ENCODE peak calls at places on chromosome 7, in nine cellular contexts. D is HuH-7.5; C is activated naive CD8-positive, alpha-beta T cell treated with anti-CD3 and anti-CD28 coated beads, Interleukin-2, amount 50 U/mL, for 24 hours; R is WTC11; Z is activated CD4-positive, alpha-beta T cell treated with anti-CD3 and anti-CD28 coated beads, Interleukin-2, amount 50 U/mL, for 48 hours; H is kidney tubule cell; O is fibroblast of mammary gland; S is NCI-H446 treated with DMSO at 0.1 percent for 48 hours; Y is Caki2. L is an unnamed sample.

GRCh38 chr7:36605662-36606441 is 118.4 kb downstream of the AOAH start:
- DNase-seq in D (no peak), C (no peak), R (no peak), Z (no peak), H (no peak), O (no peak), S (no peak), Y (no peak), L (peak; percentile 66)

GRCh38 chr7:27182861-27183681 is 2.0 kb downstream of the HOXA11 start:
- DNase-seq in D (peak; percentile 71), C (peak; percentile 1), R (peak; percentile 67), Z (peak; percentile 3), H (peak; percentile 14), O (no peak), S (no peak), Y (no peak), L (no peak)

GRCh38 chr7:147062897-147063296 is 946.3 kb downstream of the CNTNAP2 start:
- DNase-seq in D (no peak), C (no peak), R (no peak), Z (no peak), H (no peak), O (no peak), S (no peak), Y (no peak), L (no peak)

GRCh38 chr7:157973971-157974677 is 613.5 kb downstream of the PTPRN2 start:
- DNase-seq in D (no peak), C (no peak), R (no peak), Z (no peak), H (no peak), O (no peak), S (no peak), Y (no peak), L (no peak)

GRCh38 chr7:157432541-157432956 is 95.7 kb downstream of the DNAJB6 start:
- DNase-seq in D (peak; percentile 54), C (no peak), R (peak; percentile 77), Z (peak; percentile 14), H (peak; percentile 68), O (peak; percentile 61), S (peak; percentile 3), Y (peak; percentile 78), L (peak; percentile 31)

GRCh38 chr7:140810830-140811556 is 113.7 kb downstream of the BRAF start:
- DNase-seq in D (peak; percentile 27), C (peak; percentile 55), R (peak; percentile 52), Z (peak; percentile 53), H (peak; percentile 73), O (peak; percentile 75), S (peak; percentile 54), Y (peak; percentile 71), L (peak; percentile 79)

GRCh38 chr7:19144661-19145428 is at the start of gene FERD3L:
- DNase-seq in D (no peak), C (no peak), R (peak; percentile 21), Z (no peak), H (no peak), O (no peak), S (no peak), Y (no peak), L (no peak)

GRCh38 chr7:47461161-47461560 is 120.8 kb downstream of the TNS3 start:
- DNase-seq in D (no peak), C (no peak), R (no peak), Z (no peak), H (no peak), O (peak; percentile 72), S (no peak), Y (no peak), L (no peak)

GRCh38 chr7:39733881-39734571 is 110.7 kb downstream of the RALA start:
- DNase-seq in D (no peak), C (peak; percentile 28), R (no peak), Z (peak; percentile 23), H (peak; percentile 98), O (peak; percentile 87), S (no peak), Y (peak; percentile 88), L (no peak)

GRCh38 chr7:140084972-140085371 is 22.2 kb upstream of the PARP12 start:
- DNase-seq in D (no peak), C (peak; percentile 36), R (no peak), Z (peak; percentile 51), H (no peak), O (no peak), S (no peak), Y (no peak), L (no peak)

GRCh38 chr7:79084423-79084822 is 369.0 kb downstream of the MAGI2 start:
- DNase-seq in D (no peak), C (no peak), R (no peak), Z (no peak), H (no peak), O (no peak), S (no peak), Y (no peak), L (no peak)

GRCh38 chr7:24127930-24128329 is 156.1 kb upstream of the NPY start:
- DNase-seq in D (no peak), C (no peak), R (no peak), Z (no peak), H (no peak), O (no peak), S (no peak), Y (no peak), L (no peak)

GRCh38 chr7:80517177-80517804 is 5.4 kb upstream of the GNAT3 start:
- DNase-seq in D (no peak), C (no peak), R (no peak), Z (no peak), H (peak; percentile 83), O (peak; percentile 12), S (no peak), Y (peak; percentile 62), L (no peak)

GRCh38 chr7:116218051-116218645 is 7.8 kb downstream of the TES start:
- DNase-seq in D (no peak), C (no peak), R (no peak), Z (no peak), H (peak; percentile 60), O (peak; percentile 88), S (no peak), Y (peak; percentile 92), L (no peak)

GRCh38 chr7:42029405-42029804 is 207.6 kb downstream of the GLI3 start:
- DNase-seq in D (no peak), C (no peak), R (no peak), Z (no peak), H (no peak), O (no peak), S (no peak), Y (no peak), L (no peak)

GRCh38 chr7:149559711-149560110 is 62.1 kb upstream of the ZNF746 start:
- DNase-seq in D (no peak), C (no peak), R (no peak), Z (no peak), H (peak; percentile 22), O (peak; percentile 69), S (no peak), Y (no peak), L (no peak)

GRCh38 chr7:149772821-149773425 is 465 bp downstream of the ZNF467 start:
- DNase-seq in D (no peak), C (no peak), R (peak; percentile 48), Z (peak; percentile 38), H (no peak), O (no peak), S (no peak), Y (peak; percentile 32), L (no peak)

GRCh38 chr7:93239824-93240223 is 7.7 kb downstream of the VPS50 start:
- DNase-seq in D (no peak), C (no peak), R (no peak), Z (no peak), H (no peak), O (no peak), S (no peak), Y (no peak), L (no peak)

GRCh38 chr7:146115665-146116451 is 743 bp upstream of the CNTNAP2 start:
- DNase-seq in D (peak; percentile 69), C (peak; percentile 29), R (peak; percentile 97), Z (peak; percentile 38), H (peak; percentile 33), O (peak; percentile 23), S (peak; percentile 37), Y (peak; percentile 85), L (peak; percentile 65)

GRCh38 chr7:45146531-45147379 is 10.8 kb upstream of the RAMP3 start:
- DNase-seq in D (no peak), C (no peak), R (no peak), Z (no peak), H (no peak), O (no peak), S (no peak), Y (no peak), L (no peak)

GRCh38 chr7:103752995-103753394 is 236.5 kb downstream of the RELN start:
- DNase-seq in D (no peak), C (no peak), R (no peak), Z (no peak), H (peak; percentile 41), O (peak; percentile 25), S (peak; percentile 33), Y (peak; percentile 28), L (no peak)

GRCh38 chr7:27901028-27901760 is 161.2 kb downstream of the TAX1BP1 start:
- DNase-seq in D (no peak), C (no peak), R (no peak), Z (peak; percentile 25), H (peak; percentile 69), O (peak; percentile 71), S (no peak), Y (no peak), L (no peak)

GRCh38 chr7:70736715-70737460 is 395.1 kb upstream of the GALNT17 start:
- DNase-seq in D (no peak), C (no peak), R (no peak), Z (no peak), H (peak; percentile 79), O (peak; percentile 89), S (no peak), Y (peak; percentile 44), L (no peak)

GRCh38 chr7:79090543-79090942 is 362.9 kb downstream of the MAGI2 start:
- DNase-seq in D (no peak), C (no peak), R (no peak), Z (no peak), H (no peak), O (peak; percentile 5), S (no peak), Y (no peak), L (no peak)

GRCh38 chr7:373818-374705 is 84.1 kb downstream of the FOXL3 start:
- DNase-seq in D (no peak), C (no peak), R (peak; percentile 10), Z (no peak), H (no peak), O (no peak), S (no peak), Y (no peak), L (no peak)

GRCh38 chr7:26562841-26563240 is 271.2 kb downstream of the SNX10 start:
- DNase-seq in D (no peak), C (no peak), R (peak; percentile 30), Z (no peak), H (no peak), O (no peak), S (no peak), Y (no peak), L (no peak)

GRCh38 chr7:128167316-128167691 is 73.8 kb upstream of the LEP start:
- DNase-seq in D (no peak), C (peak; percentile 36), R (peak; percentile 41), Z (peak; percentile 20), H (peak; percentile 87), O (peak; percentile 68), S (peak; percentile 44), Y (peak; percentile 67), L (no peak)

GRCh38 chr7:113159746-113160339 is 41.5 kb upstream of the SMIM30 start:
- DNase-seq in D (peak; percentile 37), C (peak; percentile 6), R (peak; percentile 41), Z (peak; percentile 6), H (peak; percentile 55), O (peak; percentile 49), S (no peak), Y (no peak), L (peak; percentile 69)

GRCh38 chr7:29370531-29371314 is 176.1 kb downstream of the CHN2 start:
- DNase-seq in D (no peak), C (no peak), R (no peak), Z (no peak), H (peak; percentile 73), O (peak; percentile 49), S (no peak), Y (no peak), L (no peak)

GRCh38 chr7:45145881-45146280 is 11.7 kb upstream of the RAMP3 start:
- DNase-seq in D (no peak), C (no peak), R (no peak), Z (no peak), H (no peak), O (no peak), S (no peak), Y (no peak), L (no peak)